ENCODE peak calls at places on chromosome 1, in five cellular contexts. X, G, K, V and P are unnamed samples.

GRCh38 chr1:87794788-87795614 is 466.3 kb downstream of the LMO4 start:
- DNase-seq in V (peak), G (peak), X (peak), K (no peak), P (peak)

GRCh38 chr1:241063281-241063680 is 293.7 kb downstream of the RGS7 start:
- DNase-seq in X (no peak), V (no peak), K (no peak), G (no peak), P (no peak)

GRCh38 chr1:39178541-39179431 is 25.7 kb upstream of the MACF1 start:
- DNase-seq in G (peak), V (peak), K (no peak), X (peak), P (peak)

GRCh38 chr1:90761781-90762589 is 44.9 kb upstream of the BARHL2 start:
- DNase-seq in X (no peak), G (no peak), V (no peak), K (no peak), P (no peak)

GRCh38 chr1:1435094-1435903 is at the start of gene VWA1:
- DNase-seq in X (peak), K (peak), G (no peak), V (no peak), P (no peak)

GRCh38 chr1:187641463-187641862 is 812.7 kb downstream of the PLA2G4A start:
- DNase-seq in K (no peak), G (no peak), V (no peak), X (no peak), P (no peak)

GRCh38 chr1:103171041-103171590 is 62.8 kb upstream of the COL11A1 start:
- DNase-seq in V (no peak), K (no peak), G (no peak), X (no peak), P (no peak)

GRCh38 chr1:1137256-1138045 is 21.6 kb upstream of the C1orf159 start:
- DNase-seq in G (no peak), X (no peak), V (no peak), K (no peak), P (no peak)

DNA sequence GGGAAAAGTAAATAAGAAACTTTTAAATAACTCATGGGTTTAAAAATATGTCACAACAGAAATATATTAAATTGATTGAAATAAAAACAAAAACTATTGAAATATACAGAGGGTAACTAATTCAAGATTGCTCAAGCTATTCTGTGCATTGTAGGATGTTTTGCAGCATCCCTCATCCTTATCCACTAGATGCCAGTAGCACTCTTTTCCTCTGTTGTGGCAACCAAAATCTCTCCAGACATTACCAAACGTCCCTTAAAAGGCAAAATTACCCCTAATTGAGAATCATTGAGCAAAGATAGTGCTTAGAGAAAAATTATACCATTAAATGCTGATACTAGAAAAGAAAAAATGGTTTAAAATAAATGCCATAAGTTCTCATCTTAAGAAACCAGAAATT is 682.6 kb downstream of the RWDD3 start:
- DNase-seq in G (peak), X (peak), K (no peak), V (no peak), P (no peak)
- TF ChIP-seq CTCF in G (peak), X (peak), K (peak), V (peak), P (peak)

DNA sequence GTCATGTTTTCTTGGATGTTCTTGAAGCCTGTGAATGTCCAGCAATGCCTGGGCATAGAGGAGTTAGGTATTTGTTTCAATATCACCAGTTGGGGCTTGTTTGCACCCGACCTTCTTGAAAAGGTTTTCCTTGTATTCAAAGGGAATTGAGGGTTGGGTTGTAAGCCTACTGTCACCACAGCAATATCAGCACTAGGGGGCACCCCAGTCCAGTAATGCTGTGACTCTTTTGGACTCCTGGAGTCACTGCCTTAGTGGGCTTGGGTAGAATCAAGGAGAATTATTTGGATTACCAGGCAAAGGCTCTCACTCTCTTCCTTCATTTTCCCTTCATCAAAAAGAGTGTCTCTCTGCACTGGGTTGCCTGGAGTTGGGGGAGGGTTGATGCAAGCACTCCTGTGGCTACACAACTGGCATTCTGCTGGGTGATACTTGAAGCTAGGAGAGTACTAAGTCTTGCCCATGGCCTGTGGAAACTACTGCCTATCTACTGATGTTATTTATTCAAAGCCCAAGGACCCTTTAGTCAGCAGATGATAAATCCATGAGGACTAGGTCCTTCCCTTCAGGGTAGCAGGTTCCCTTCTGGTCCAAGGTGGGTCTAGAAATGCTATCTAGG is 34.5 kb downstream of the OR10R2 start:
- DNase-seq in K (peak), X (peak), V (no peak), G (peak), P (peak)
- TF ChIP-seq CTCF in K (peak), X (peak), V (peak), G (peak), P (peak)

DNA sequence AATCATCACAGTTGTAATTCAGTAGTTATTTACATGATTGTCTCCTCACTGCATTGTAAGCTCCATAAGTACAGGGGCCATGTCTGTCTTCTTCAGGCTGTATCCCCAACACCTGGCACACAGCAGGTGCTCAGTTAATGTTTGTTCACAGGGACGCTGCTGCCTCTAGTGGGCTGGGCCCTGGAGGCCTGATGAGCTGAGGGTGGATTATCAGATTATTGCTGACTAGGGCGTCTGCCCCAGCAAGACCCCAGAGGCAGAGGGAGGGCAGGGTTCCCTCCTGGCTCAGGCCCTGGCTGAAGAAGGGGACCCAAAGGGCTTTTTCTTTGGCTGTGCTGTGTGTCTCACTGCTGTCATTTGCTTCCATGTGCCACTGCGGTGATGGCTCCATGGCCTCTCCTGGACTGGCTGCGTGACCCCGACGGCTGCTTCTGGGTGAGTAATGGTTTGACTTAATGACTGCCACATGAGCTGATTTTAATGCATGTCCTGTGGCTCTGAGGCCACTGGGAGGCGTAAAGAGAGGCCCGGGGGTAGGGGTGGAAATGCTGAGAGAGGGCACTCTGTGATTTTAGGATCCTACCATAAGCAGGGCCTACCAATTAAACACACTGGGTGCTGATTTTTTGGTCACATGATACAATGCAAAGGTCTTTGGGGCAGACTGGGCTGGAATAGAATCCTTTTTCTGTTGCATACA is 20.8 kb upstream of the EPB41 start:
- DNase-seq in G (peak), K (no peak), X (peak), V (no peak), P (no peak)
- TF ChIP-seq CTCF in G (peak), K (peak), X (peak), V (peak), P (peak)

GRCh38 chr1:242842094-242842493 is 317.6 kb upstream of the PLD5 start:
- DNase-seq in V (no peak), G (no peak), K (no peak), X (no peak), P (no peak)
- TF ChIP-seq CTCF in V (no peak), G (no peak), K (no peak), X (no peak), P (no peak)

DNA sequence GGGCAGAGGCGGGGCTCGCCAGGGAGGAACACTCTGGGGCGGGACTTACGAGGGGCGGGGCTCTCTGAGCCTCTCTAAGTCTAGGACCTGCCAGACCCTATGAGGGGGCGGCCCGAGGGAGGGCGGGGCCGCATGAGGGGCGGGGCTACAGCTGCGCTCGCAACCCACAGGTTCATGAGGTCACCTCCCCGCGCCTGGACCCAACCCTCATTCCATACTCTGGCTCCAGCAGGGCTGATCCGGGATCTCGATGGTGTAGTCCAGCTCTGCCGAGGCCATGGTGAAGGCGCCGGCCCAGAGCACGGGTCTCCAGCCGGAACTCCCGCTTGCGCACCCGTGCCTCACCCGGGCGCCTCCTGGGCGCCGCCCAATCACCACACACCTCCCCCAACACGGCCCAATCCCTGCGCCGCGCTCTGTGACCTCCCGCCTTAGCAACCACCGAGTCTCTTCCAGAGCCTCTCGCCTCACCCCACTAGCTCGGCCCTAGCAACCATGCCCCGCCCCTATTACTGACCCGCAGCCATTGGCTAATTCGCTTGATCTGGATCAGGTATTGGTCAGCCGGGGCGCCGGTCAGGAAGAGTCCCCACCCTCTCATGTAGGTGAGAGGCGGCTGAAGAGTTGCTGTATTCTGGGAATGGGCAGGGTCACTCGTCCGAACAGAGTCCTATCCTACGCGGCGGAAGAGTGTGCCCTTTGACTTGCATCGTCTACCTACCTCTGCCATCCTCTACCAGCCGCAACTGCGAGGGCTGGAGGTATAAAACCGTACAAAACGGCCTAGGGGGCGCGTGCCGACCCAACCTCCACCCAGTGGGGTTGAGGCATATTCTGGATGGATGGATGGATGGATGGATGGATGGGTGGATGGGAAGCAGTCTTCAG is at the start of the genes ARMH1 and TMEM53:
- DNase-seq in K (peak), V (peak), G (peak), X (peak), P (peak)
- TF ChIP-seq CTCF in K (no peak), V (no peak), G (no peak), X (peak), P (peak)

DNA sequence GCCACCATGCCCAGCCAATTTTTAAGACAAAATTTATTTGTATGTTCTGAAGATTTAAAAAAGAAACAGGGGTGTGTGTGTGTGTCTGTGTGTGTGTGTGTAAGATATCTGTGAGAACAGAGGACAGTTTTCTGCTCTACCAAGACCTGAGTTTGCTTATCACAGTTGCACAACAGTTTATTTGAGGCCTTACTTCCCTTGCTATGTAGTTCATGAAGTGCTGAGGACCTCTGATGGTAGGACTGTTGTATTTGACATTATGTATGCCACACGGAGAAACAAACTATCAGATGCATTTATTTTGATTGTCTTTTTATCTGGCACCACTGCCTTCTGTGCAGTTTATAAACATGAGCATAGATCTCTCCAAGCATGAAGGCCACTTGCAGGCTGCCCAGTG is 355.2 kb downstream of the PBX1 start:
- DNase-seq in X (peak), V (no peak), G (peak), K (no peak), P (peak)
- TF ChIP-seq CTCF in X (peak), V (no peak), G (no peak), K (no peak), P (no peak)